ENCODE peak calls at places on chromosomes 5 and 9, in four cellular contexts. One of them, this sample, is unnamed.

GRCh38 chr5:170046221-170046620 is 59.5 kb upstream of the FOXI1 start:
- DNase-seq in fibroblast of mammary gland: no peak
- DNase-seq in stimulated activated CD8-positive, alpha-beta memory T cell treated with anti-CD3 and anti-CD28 coated beads, Interleukin-15, amount 100 ng/mL, for 4 hours: no peak
- DNase-seq in frontal cortex: no peak
- DNase-seq in this sample: no peak

GRCh38 chr9:126144617-126145456 is 181.8 kb upstream of the MVB12B start:
- DNase-seq in stimulated activated CD8-positive, alpha-beta memory T cell treated with anti-CD3 and anti-CD28 coated beads, Interleukin-15, amount 100 ng/mL, for 4 hours: no peak
- DNase-seq in frontal cortex: no peak
- DNase-seq in fibroblast of mammary gland: no peak
- DNase-seq in this sample: no peak

GRCh38 chr5:139698461-139699146 is 50.5 kb downstream of the CXXC5 start:
- DNase-seq in stimulated activated CD8-positive, alpha-beta memory T cell treated with anti-CD3 and anti-CD28 coated beads, Interleukin-15, amount 100 ng/mL, for 4 hours: no peak
- DNase-seq in frontal cortex: peak
- DNase-seq in fibroblast of mammary gland: peak
- DNase-seq in this sample: no peak

GRCh38 chr9:38141751-38142150 is 72.7 kb upstream of the SHB start:
- DNase-seq in frontal cortex: no peak
- DNase-seq in stimulated activated CD8-positive, alpha-beta memory T cell treated with anti-CD3 and anti-CD28 coated beads, Interleukin-15, amount 100 ng/mL, for 4 hours: no peak
- DNase-seq in fibroblast of mammary gland: peak
- DNase-seq in this sample: no peak

GRCh38 chr5:178077751-178078150 is 35.6 kb upstream of the N4BP3 start:
- DNase-seq in fibroblast of mammary gland: no peak
- DNase-seq in frontal cortex: no peak
- DNase-seq in stimulated activated CD8-positive, alpha-beta memory T cell treated with anti-CD3 and anti-CD28 coated beads, Interleukin-15, amount 100 ng/mL, for 4 hours: no peak
- DNase-seq in this sample: no peak

GRCh38 chr5:61569353-61569752 is 237.3 kb downstream of the ZSWIM6 start:
- DNase-seq in fibroblast of mammary gland: peak
- DNase-seq in stimulated activated CD8-positive, alpha-beta memory T cell treated with anti-CD3 and anti-CD28 coated beads, Interleukin-15, amount 100 ng/mL, for 4 hours: no peak
- DNase-seq in frontal cortex: no peak
- DNase-seq in this sample: no peak

GRCh38 chr9:114030364-114030763 is 47.7 kb downstream of the AMBP start:
- DNase-seq in frontal cortex: no peak
- DNase-seq in stimulated activated CD8-positive, alpha-beta memory T cell treated with anti-CD3 and anti-CD28 coated beads, Interleukin-15, amount 100 ng/mL, for 4 hours: no peak
- DNase-seq in fibroblast of mammary gland: no peak
- DNase-seq in this sample: no peak

GRCh38 chr9:107431461-107431860 is 58.1 kb downstream of the KLF4 start:
- DNase-seq in stimulated activated CD8-positive, alpha-beta memory T cell treated with anti-CD3 and anti-CD28 coated beads, Interleukin-15, amount 100 ng/mL, for 4 hours: no peak
- DNase-seq in fibroblast of mammary gland: no peak
- DNase-seq in frontal cortex: no peak
- DNase-seq in this sample: no peak

GRCh38 chr5:105688227-105688807 is 1982.4 kb downstream of the EFNA5 start:
- DNase-seq in fibroblast of mammary gland: no peak
- DNase-seq in stimulated activated CD8-positive, alpha-beta memory T cell treated with anti-CD3 and anti-CD28 coated beads, Interleukin-15, amount 100 ng/mL, for 4 hours: no peak
- DNase-seq in frontal cortex: no peak
- DNase-seq in this sample: no peak

GRCh38 chr5:119417891-119418781 is 34.2 kb upstream of the HSD17B4 start:
- DNase-seq in fibroblast of mammary gland: peak
- DNase-seq in frontal cortex: no peak
- DNase-seq in stimulated activated CD8-positive, alpha-beta memory T cell treated with anti-CD3 and anti-CD28 coated beads, Interleukin-15, amount 100 ng/mL, for 4 hours: no peak
- DNase-seq in this sample: no peak

GRCh38 chr9:89009049-89009840 is 18.0 kb downstream of the S1PR3 start:
- DNase-seq in stimulated activated CD8-positive, alpha-beta memory T cell treated with anti-CD3 and anti-CD28 coated beads, Interleukin-15, amount 100 ng/mL, for 4 hours: no peak
- DNase-seq in fibroblast of mammary gland: no peak
- DNase-seq in frontal cortex: no peak
- DNase-seq in this sample: no peak

GRCh38 chr5:2710910-2711309 is 40.6 kb downstream of the IRX2 start:
- DNase-seq in stimulated activated CD8-positive, alpha-beta memory T cell treated with anti-CD3 and anti-CD28 coated beads, Interleukin-15, amount 100 ng/mL, for 4 hours: no peak
- DNase-seq in fibroblast of mammary gland: peak
- DNase-seq in frontal cortex: no peak
- DNase-seq in this sample: no peak

GRCh38 chr5:79695501-79695900 is 5.9 kb downstream of the CMYA5 start:
- DNase-seq in fibroblast of mammary gland: no peak
- DNase-seq in stimulated activated CD8-positive, alpha-beta memory T cell treated with anti-CD3 and anti-CD28 coated beads, Interleukin-15, amount 100 ng/mL, for 4 hours: no peak
- DNase-seq in frontal cortex: no peak
- DNase-seq in this sample: no peak

GRCh38 chr9:130444565-130445221 is at the start of gene ASS1:
- DNase-seq in fibroblast of mammary gland: no peak
- DNase-seq in stimulated activated CD8-positive, alpha-beta memory T cell treated with anti-CD3 and anti-CD28 coated beads, Interleukin-15, amount 100 ng/mL, for 4 hours: peak
- DNase-seq in frontal cortex: peak
- DNase-seq in this sample: no peak

GRCh38 chr9:106312913-106313312 is 550.1 kb upstream of the ZNF462 start:
- DNase-seq in fibroblast of mammary gland: no peak
- DNase-seq in stimulated activated CD8-positive, alpha-beta memory T cell treated with anti-CD3 and anti-CD28 coated beads, Interleukin-15, amount 100 ng/mL, for 4 hours: no peak
- DNase-seq in frontal cortex: no peak
- DNase-seq in this sample: no peak

GRCh38 chr5:129216001-129216400 is 121.5 kb downstream of the ISOC1 start:
- DNase-seq in frontal cortex: no peak
- DNase-seq in stimulated activated CD8-positive, alpha-beta memory T cell treated with anti-CD3 and anti-CD28 coated beads, Interleukin-15, amount 100 ng/mL, for 4 hours: no peak
- DNase-seq in fibroblast of mammary gland: no peak
- DNase-seq in this sample: no peak

GRCh38 chr5:172410160-172410559 is 44.2 kb downstream of the SH3PXD2B start:
- DNase-seq in frontal cortex: no peak
- DNase-seq in stimulated activated CD8-positive, alpha-beta memory T cell treated with anti-CD3 and anti-CD28 coated beads, Interleukin-15, amount 100 ng/mL, for 4 hours: no peak
- DNase-seq in fibroblast of mammary gland: peak
- DNase-seq in this sample: no peak